ENCODE peak calls at places on chromosomes 12 and 14, in eight cellular contexts. S is psoas muscle; U is A549; Q is substantia nigra; H is neural progenitor cell; Z is CD4-positive, CD25-positive, alpha-beta regulatory T cell; I is OCI-LY7; A is small intestine. X is an unnamed sample.
A peak's percentile ranks its signal among the peaks of the same experiment; 100 is the strongest.

GRCh38 chr12:113248046-113248825 is 27.0 kb downstream of the TPCN1 start:
- DNase-seq in S (no peak), U (no peak), Q (no peak), H (no peak), Z (no peak), I (no peak), A (no peak), X (no peak)

GRCh38 chr12:80233926-80234325 is 134.6 kb downstream of the OTOGL start:
- DNase-seq in S (no peak), U (no peak), Q (no peak), H (no peak), Z (no peak), I (no peak), A (no peak), X (no peak)

GRCh38 chr12:89153341-89153740 is 199.0 kb downstream of the DUSP6 start:
- DNase-seq in S (no peak), U (no peak), Q (no peak), H (no peak), Z (no peak), I (no peak), A (no peak), X (no peak)

GRCh38 chr12:97568336-97569180 is 106.0 kb downstream of the RMST start:
- DNase-seq in S (no peak), U (peak; percentile 59), Q (no peak), H (no peak), Z (no peak), I (no peak), A (peak; percentile 90), X (no peak)

GRCh38 chr14:96698846-96699543 is 98.2 kb upstream of the VRK1 start:
- DNase-seq in S (no peak), U (no peak), Q (no peak), H (no peak), Z (no peak), I (no peak), A (no peak), X (no peak)

GRCh38 chr14:54901380-54902142 is 1.1 kb downstream of the GCH1 start:
- DNase-seq in S (no peak), U (peak; percentile 14), Q (no peak), H (peak; percentile 40), Z (no peak), I (peak; percentile 13), A (no peak), X (no peak)

GRCh38 chr12:18454330-18454729 is 193.0 kb downstream of the PIK3C2G start:
- DNase-seq in S (no peak), U (no peak), Q (no peak), H (peak; percentile 26), Z (no peak), I (no peak), A (no peak), X (no peak)

GRCh38 chr12:76290963-76291859 is 57.0 kb downstream of the BBS10 start:
- DNase-seq in S (no peak), U (no peak), Q (no peak), H (no peak), Z (no peak), I (no peak), A (no peak), X (no peak)

GRCh38 chr14:99330316-99331240 is 58.6 kb upstream of the BCL11B start:
- DNase-seq in S (no peak), U (no peak), Q (no peak), H (no peak), Z (no peak), I (no peak), A (no peak), X (no peak)

GRCh38 chr12:53103860-53104305 is 597 bp downstream of the SOAT2 start:
- DNase-seq in S (no peak), U (no peak), Q (no peak), H (no peak), Z (no peak), I (peak; percentile 72), A (peak; percentile 55), X (no peak)

GRCh38 chr14:71478542-71478941 is 453.7 kb upstream of the RGS6 start:
- DNase-seq in S (no peak), U (no peak), Q (no peak), H (no peak), Z (no peak), I (peak; percentile 7), A (no peak), X (no peak)

GRCh38 chr12:27207626-27208413 is 36.3 kb upstream of the STK38L start:
- DNase-seq in S (no peak), U (no peak), Q (no peak), H (no peak), Z (no peak), I (no peak), A (no peak), X (no peak)

GRCh38 chr14:60249321-60250251 is 565 bp downstream of the PPM1A start:
- DNase-seq in S (peak; percentile 78), U (peak; percentile 68), Q (no peak), H (peak; percentile 95), Z (peak; percentile 60), I (peak; percentile 89), A (peak; percentile 76), X (no peak)

GRCh38 chr12:40672650-40673319 is 19.5 kb upstream of the CNTN1 start:
- DNase-seq in S (no peak), U (no peak), Q (no peak), H (no peak), Z (no peak), I (no peak), A (no peak), X (no peak)

GRCh38 chr14:95652690-95653089 is 33.5 kb upstream of the TCL1B start:
- DNase-seq in S (no peak), U (no peak), Q (no peak), H (no peak), Z (no peak), I (peak; percentile 90), A (no peak), X (no peak)

GRCh38 chr12:120227233-120228040 is 26.5 kb upstream of the RPLP0 start:
- DNase-seq in S (no peak), U (no peak), Q (no peak), H (no peak), Z (no peak), I (no peak), A (peak; percentile 75), X (no peak)

GRCh38 chr12:45558353-45558752 is 171.2 kb upstream of the ARID2 start:
- DNase-seq in S (no peak), U (no peak), Q (no peak), H (no peak), Z (no peak), I (no peak), A (no peak), X (no peak)

DNA sequence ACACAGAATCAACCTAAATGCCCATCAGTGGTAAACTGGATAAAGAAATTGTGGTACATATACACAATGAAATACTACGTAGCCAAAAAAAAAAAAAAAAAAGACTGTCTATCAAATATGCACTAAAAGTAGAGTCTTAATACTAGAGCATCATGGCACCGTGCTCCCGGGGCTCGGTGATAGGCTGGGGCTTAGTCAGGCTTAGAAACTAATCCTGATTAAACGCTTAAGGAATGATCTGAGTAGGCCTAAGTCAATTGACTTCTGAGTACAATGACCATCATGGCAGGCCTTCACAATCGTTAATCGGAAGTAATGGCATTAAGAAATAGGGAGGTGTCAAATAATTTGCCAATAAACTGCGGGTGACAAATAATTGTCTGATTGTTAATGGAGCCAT is 9.7 kb downstream of the PLBD1 start:
- DNase-seq in S (no peak), U (no peak), Q (no peak), H (no peak), Z (no peak), I (no peak), A (peak; percentile 35), X (no peak)
- H3K27ac ChIP-seq in S (no peak overlapping the region), U (no peak overlapping the region), Q (no peak overlapping the region), H (no peak overlapping the region), Z (no peak overlapping the region), I (no peak overlapping the region), A (peak overlapping the region; percentile 50), X (no peak overlapping the region)

DNA sequence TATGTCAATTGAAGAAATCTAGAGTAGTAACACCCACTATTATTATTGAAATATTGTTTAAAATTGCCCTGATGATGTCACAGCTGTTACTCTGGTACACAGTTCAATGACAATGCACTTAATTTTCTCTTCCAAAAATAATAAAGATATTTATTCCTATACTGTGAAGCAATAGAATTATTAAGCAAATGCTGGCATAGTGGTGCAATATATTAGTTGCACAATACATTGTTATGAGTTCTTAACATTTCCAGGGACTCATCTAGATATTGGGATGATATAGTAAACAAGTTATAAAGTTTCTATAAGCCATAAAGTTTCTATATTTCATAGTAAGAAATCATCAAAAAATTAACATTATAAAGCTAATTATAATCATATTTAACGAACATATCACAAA is 897.8 kb downstream of the LRFN5 start:
- DNase-seq in S (no peak), U (no peak), Q (no peak), H (no peak), Z (no peak), I (no peak), A (no peak), X (no peak)
- H3K27ac ChIP-seq in S (no peak overlapping the region), U (no peak overlapping the region), Q (no peak overlapping the region), H (no peak overlapping the region), Z (no peak overlapping the region), I (no peak overlapping the region), A (no peak overlapping the region), X (no peak overlapping the region)

DNA sequence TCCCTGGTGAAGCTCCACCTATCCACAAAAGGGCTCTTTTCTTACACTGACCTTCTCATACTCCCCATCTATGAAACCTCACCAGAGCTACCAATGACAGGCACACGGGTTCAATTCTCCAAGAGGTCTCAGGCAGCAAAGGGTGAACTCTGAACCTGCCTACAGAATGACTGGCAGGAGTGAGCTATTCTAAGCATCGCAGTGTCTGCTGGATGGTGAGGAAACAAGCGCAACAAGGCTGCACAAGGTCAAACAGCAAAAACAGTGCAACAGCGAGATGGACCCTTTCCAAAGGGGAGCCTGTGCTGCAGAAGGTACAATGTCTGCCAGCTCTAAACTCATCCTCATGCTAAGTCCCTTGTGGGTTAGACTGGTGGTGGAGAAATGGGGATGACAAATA is 22.0 kb downstream of the TMCC3 start:
- DNase-seq in S (no peak), U (no peak), Q (no peak), H (no peak), Z (no peak), I (no peak), A (no peak), X (no peak)
- H3K27ac ChIP-seq in S (no peak overlapping the region), U (no peak overlapping the region), Q (no peak overlapping the region), H (no peak overlapping the region), Z (no peak overlapping the region), I (no peak overlapping the region), A (no peak overlapping the region), X (no peak overlapping the region)

GRCh38 chr12:95738024-95738611 is 52.4 kb downstream of the NTN4 start:
- DNase-seq in S (no peak), U (no peak), Q (no peak), H (no peak), Z (no peak), I (no peak), A (peak; percentile 72), X (no peak)

GRCh38 chr12:95742586-95742985 is 48.0 kb downstream of the NTN4 start:
- DNase-seq in S (no peak), U (no peak), Q (no peak), H (no peak), Z (no peak), I (no peak), A (no peak), X (no peak)

GRCh38 chr12:95740751-95741150 is 49.8 kb downstream of the NTN4 start:
- DNase-seq in S (no peak), U (no peak), Q (no peak), H (no peak), Z (no peak), I (no peak), A (no peak), X (no peak)

GRCh38 chr12:95739561-95740313 is 50.8 kb downstream of the NTN4 start:
- DNase-seq in S (peak; percentile 67), U (no peak), Q (no peak), H (no peak), Z (no peak), I (no peak), A (no peak), X (no peak)

GRCh38 chr12:95741635-95742034 is 48.9 kb downstream of the NTN4 start:
- DNase-seq in S (no peak), U (no peak), Q (no peak), H (no peak), Z (no peak), I (no peak), A (no peak), X (no peak)
- H3K27ac ChIP-seq in S (no peak overlapping the region), U (no peak overlapping the region), Q (no peak overlapping the region), H (no peak overlapping the region), Z (no peak overlapping the region), I (no peak overlapping the region), A (no peak overlapping the region), X (no peak overlapping the region)